ENCODE peak calls at places on chromosomes 13 and 19, in five cellular contexts. One of them, this sample, is unnamed.
A peak's percentile ranks its signal among the peaks of the same experiment; 100 is the strongest.

GRCh38 chr19:39599116-39599515 is 3.2 kb upstream of the LGALS13 start:
- DNase-seq in AG10803: peak; percentile 8
- DNase-seq in aorta: no peak
- DNase-seq in brain microvascular endothelial cell: peak; percentile 15
- DNase-seq in mucosa of gallbladder: peak; percentile 17
- DNase-seq in this sample: no peak

GRCh38 chr19:55116232-55117062 is 990 bp downstream of the PPP1R12C start:
- DNase-seq in AG10803: peak; percentile 65
- DNase-seq in aorta: peak; percentile 88
- DNase-seq in brain microvascular endothelial cell: peak; percentile 56
- DNase-seq in mucosa of gallbladder: peak; percentile 67
- DNase-seq in this sample: no peak

GRCh38 chr19:49664171-49665070 is 1.2 kb downstream of the IRF3 start:
- DNase-seq in AG10803: peak; percentile 69
- DNase-seq in aorta: peak; percentile 98
- DNase-seq in brain microvascular endothelial cell: peak; percentile 74
- DNase-seq in mucosa of gallbladder: peak; percentile 89
- DNase-seq in this sample: peak; percentile 87

GRCh38 chr13:113009743-113010509 is 40.9 kb downstream of the MCF2L start:
- DNase-seq in AG10803: no peak
- DNase-seq in aorta: no peak
- DNase-seq in brain microvascular endothelial cell: no peak
- DNase-seq in mucosa of gallbladder: peak; percentile 38
- DNase-seq in this sample: no peak

GRCh38 chr19:2167896-2168618 is 4.3 kb downstream of the DOT1L start:
- DNase-seq in AG10803: peak; percentile 44
- DNase-seq in aorta: peak; percentile 85
- DNase-seq in brain microvascular endothelial cell: no peak
- DNase-seq in mucosa of gallbladder: peak; percentile 54
- DNase-seq in this sample: no peak

GRCh38 chr19:40006273-40006691 is 9.4 kb downstream of the ZNF546 start:
- DNase-seq in AG10803: peak; percentile 70
- DNase-seq in aorta: no peak
- DNase-seq in brain microvascular endothelial cell: peak; percentile 94
- DNase-seq in mucosa of gallbladder: no peak
- DNase-seq in this sample: no peak

GRCh38 chr13:49690133-49690989 is 925 bp downstream of the EBPL start:
- DNase-seq in AG10803: no peak
- DNase-seq in aorta: no peak
- DNase-seq in brain microvascular endothelial cell: peak; percentile 71
- DNase-seq in mucosa of gallbladder: no peak
- DNase-seq in this sample: no peak

GRCh38 chr13:113883314-113883811 is 19.5 kb upstream of the GAS6 start:
- DNase-seq in AG10803: no peak
- DNase-seq in aorta: peak; percentile 78
- DNase-seq in brain microvascular endothelial cell: no peak
- DNase-seq in mucosa of gallbladder: no peak
- DNase-seq in this sample: no peak

GRCh38 chr13:50645092-50645491 is 198.4 kb downstream of the DLEU7 start:
- DNase-seq in AG10803: peak; percentile 59
- DNase-seq in aorta: no peak
- DNase-seq in brain microvascular endothelial cell: peak; percentile 86
- DNase-seq in mucosa of gallbladder: no peak
- DNase-seq in this sample: no peak